ENCODE peak calls at places on chromosomes 6 and 20, in six cellular contexts. N is H9, Q is IMR-90, R is mesenchymal stem cell, T is H1, O is neuronal stem cell. F is an unnamed sample. For H3K27me3, the result is how much of the 10 kb centered on the place peaks cover.

GRCh38 chr6:45681860-45682488 is 304.2 kb upstream of the SUPT3H start:
- DNase-seq in N (no peak), Q (no peak), R (peak), T (no peak), O (no peak), F (peak)

GRCh38 chr6:14129572-14129971 is 12.0 kb downstream of the CD83 start:
- DNase-seq in N (peak), Q (peak), R (peak), T (peak), O (peak), F (no peak)

GRCh38 chr6:2665169-2666070 is 85.3 kb downstream of the MYLK4 start:
- DNase-seq in N (no peak), Q (peak), R (no peak), T (no peak), O (no peak), F (no peak)

GRCh38 chr20:48824830-48825550 is 2.8 kb downstream of the PREX1 start:
- DNase-seq in N (no peak), Q (no peak), R (no peak), T (no peak), O (peak), F (peak)

GRCh38 chr6:140871911-140872310 is 1260.8 kb upstream of the GJE1 start:
- DNase-seq in N (no peak), Q (peak), R (peak), T (no peak), O (no peak), F (no peak)

GRCh38 chr20:20414640-20415274 is 46.9 kb downstream of the INSM1 start:
- DNase-seq in N (no peak), Q (no peak), R (no peak), T (no peak), O (no peak), F (no peak)

GRCh38 chr6:42939810-42940167 is 10.5 kb downstream of the CNPY3 start:
- DNase-seq in N (no peak), Q (no peak), R (no peak), T (no peak), O (no peak), F (no peak)

GRCh38 chr6:4224082-4224978 is 89.0 kb upstream of the ECI2 start:
- DNase-seq in N (no peak), Q (peak), R (peak), T (no peak), O (no peak), F (peak)

GRCh38 chr6:106513813-106514212 is 115.5 kb downstream of the RTN4IP1 start:
- DNase-seq in N (no peak), Q (no peak), R (no peak), T (no peak), O (no peak), F (no peak)

GRCh38 chr20:23367770-23368169 is 5.8 kb downstream of the GZF1 start:
- DNase-seq in N (no peak), Q (peak), R (no peak), T (no peak), O (no peak), F (no peak)

GRCh38 chr20:31663838-31664695 is 26.4 kb downstream of the COX4I2 start:
- DNase-seq in N (no peak), Q (no peak), R (no peak), T (no peak), O (no peak), F (peak)

GRCh38 chr6:113857565-113858066 is 471 bp downstream of the MARCKS start:
- DNase-seq in N (no peak), Q (no peak), R (no peak), T (no peak), O (peak), F (peak)

GRCh38 chr6:87645080-87645479 is 55.1 kb downstream of the ORC3 start:
- DNase-seq in N (no peak), Q (no peak), R (no peak), T (no peak), O (no peak), F (no peak)

GRCh38 chr20:24027229-24027628 is 38.6 kb upstream of the GGTLC1 start:
- DNase-seq in N (no peak), Q (no peak), R (no peak), T (no peak), O (no peak), F (no peak)

GRCh38 chr6:31399589-31400466 is 3.6 kb upstream of the MICA start:
- DNase-seq in N (peak), Q (peak), R (peak), T (no peak), O (peak), F (peak)

GRCh38 chr20:45963059-45964011 is 8.7 kb downstream of the ZNF335 start:
- DNase-seq in N (peak), Q (peak), R (peak), T (no peak), O (no peak), F (peak)

GRCh38 chr6:17442196-17442595 is 48.8 kb downstream of the CAP2 start:
- DNase-seq in N (no peak), Q (no peak), R (no peak), T (no peak), O (no peak), F (peak)

GRCh38 chr20:56826971-56827645 is 198.0 kb downstream of the TFAP2C start:
- DNase-seq in N (no peak), Q (no peak), R (peak), T (no peak), O (no peak), F (peak)

GRCh38 chr20:25624500-25624939 is 706 bp upstream of the NANP start:
- DNase-seq in N (no peak), Q (no peak), R (no peak), T (no peak), O (no peak), F (no peak)

GRCh38 chr6:38239719-38240451 is 399.8 kb downstream of the BTBD9 start:
- DNase-seq in N (no peak), Q (peak), R (no peak), T (no peak), O (no peak), F (no peak)

GRCh38 chr6:131740161-131740560 is 29.3 kb upstream of the CTAGE9 start:
- DNase-seq in N (no peak), Q (peak), R (no peak), T (no peak), O (no peak), F (no peak)

GRCh38 chr6:97978855-97979271 is 695.8 kb upstream of the MMS22L start:
- DNase-seq in N (peak), Q (no peak), R (no peak), T (no peak), O (no peak), F (peak)
- H3K14ac ChIP-seq in N (no peak), Q (no peak), R (no peak), T (no peak), O (no peak), F (no peak)

DNA sequence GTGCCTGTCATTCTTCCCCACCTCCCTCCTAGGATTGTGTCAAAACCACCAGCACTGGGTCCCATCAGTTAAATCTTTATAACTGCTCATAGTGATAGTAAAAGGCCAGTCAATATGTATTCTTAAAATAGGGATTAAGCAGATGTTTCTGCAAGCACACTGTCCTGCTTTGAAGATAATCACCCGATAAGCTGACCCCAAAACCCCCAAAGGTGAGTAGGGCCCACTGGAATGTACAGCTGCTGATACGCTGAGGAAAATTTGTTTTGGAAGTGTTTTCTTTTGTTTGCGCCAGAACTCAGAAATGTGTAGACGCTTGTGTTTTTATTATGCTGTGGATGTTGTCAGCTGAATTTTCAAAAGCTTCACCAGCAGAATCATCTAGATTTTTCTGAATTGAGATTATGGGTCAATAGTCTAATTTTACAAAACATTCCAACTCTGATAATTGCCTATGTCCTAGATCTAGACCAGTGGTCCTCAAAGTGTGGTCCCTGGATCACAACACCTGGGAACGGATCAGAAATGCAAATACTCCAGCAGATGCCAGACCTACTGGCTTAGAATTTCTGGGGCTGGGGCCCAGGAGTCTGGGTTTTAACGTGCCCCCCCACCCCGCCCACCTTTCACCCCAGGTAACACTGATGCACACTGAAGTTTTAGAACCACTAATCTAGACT is 11.4 kb downstream of the BFSP1 start:
- DNase-seq in N (no peak), Q (no peak), R (no peak), T (no peak), O (no peak), F (peak)
- H4K8ac ChIP-seq in N (no peak), Q (no peak), R (no peak), T (no peak), O (no peak), F (no peak)

GRCh38 chr6:134230940-134231339 is 87.0 kb downstream of the SGK1 start:
- DNase-seq in N (no peak), Q (peak), R (no peak), T (no peak), O (no peak), F (no peak)
- H3K27me3 ChIP-seq in N (under half), Q (under half), R (under half), T (under half), O (under half), F (under half)

DNA sequence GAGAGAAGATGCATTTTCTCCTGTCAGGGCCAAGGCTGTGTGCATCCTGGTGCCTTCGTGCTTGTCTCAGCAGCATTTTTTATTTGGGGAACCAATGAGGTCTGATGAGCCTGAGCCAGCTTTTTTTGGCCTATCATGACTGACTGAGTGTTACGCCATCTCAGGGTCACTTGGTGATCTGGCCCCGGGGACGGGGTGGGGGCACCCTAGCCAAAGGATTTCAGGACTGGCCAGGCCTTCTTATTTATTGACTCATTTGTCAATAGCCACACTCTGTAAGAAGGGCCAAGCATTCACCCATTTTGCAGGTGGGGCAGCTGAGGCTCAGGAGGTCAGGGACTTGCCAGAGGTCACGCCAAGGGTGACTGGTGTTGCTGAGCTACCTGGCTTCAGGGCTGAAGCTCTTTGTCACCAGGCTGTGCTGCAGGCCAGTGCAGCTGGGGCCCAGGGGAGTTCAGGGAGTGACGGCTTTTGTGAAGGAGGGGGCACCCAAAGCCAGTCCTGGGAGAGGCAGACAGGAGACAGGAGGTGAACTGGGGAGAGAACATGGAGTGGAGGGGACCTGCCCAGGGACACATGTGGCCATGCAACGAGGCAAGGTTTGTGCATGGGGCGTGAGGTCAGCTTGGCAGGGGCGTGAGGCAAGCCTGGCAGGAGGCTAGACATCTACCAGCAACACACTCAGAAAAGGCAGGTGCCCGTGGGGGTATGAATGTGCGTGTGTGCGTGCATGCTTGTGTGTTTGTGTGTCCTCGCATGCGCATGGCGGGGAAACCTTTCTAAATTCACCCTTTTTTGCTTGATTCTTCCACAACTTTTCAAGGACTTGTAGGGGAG is 31.1 kb downstream of the VSTM2L start:
- DNase-seq in N (no peak), Q (no peak), R (no peak), T (no peak), O (no peak), F (no peak)
- H3K14ac ChIP-seq in N (no peak), Q (no peak), R (peak), T (no peak), O (no peak), F (no peak)

GRCh38 chr20:32945710-32946221 is 58.5 kb downstream of the SUN5 start:
- DNase-seq in N (no peak), Q (peak), R (peak), T (no peak), O (peak), F (peak)
- H4K8ac ChIP-seq in N (no peak), Q (no peak), R (no peak), T (no peak), O (no peak), F (no peak)

GRCh38 chr6:118326712-118327111 is 221.4 kb upstream of the PLN start:
- DNase-seq in N (no peak), Q (no peak), R (no peak), T (no peak), O (no peak), F (no peak)

GRCh38 chr6:118320652-118321051 is 227.4 kb upstream of the PLN start:
- DNase-seq in N (no peak), Q (peak), R (no peak), T (no peak), O (no peak), F (no peak)

GRCh38 chr6:118324081-118324480 is 224.0 kb upstream of the PLN start:
- DNase-seq in N (no peak), Q (no peak), R (no peak), T (peak), O (no peak), F (peak)

GRCh38 chr6:118327237-118327636 is 220.9 kb upstream of the PLN start:
- DNase-seq in N (no peak), Q (no peak), R (no peak), T (no peak), O (no peak), F (no peak)

DNA sequence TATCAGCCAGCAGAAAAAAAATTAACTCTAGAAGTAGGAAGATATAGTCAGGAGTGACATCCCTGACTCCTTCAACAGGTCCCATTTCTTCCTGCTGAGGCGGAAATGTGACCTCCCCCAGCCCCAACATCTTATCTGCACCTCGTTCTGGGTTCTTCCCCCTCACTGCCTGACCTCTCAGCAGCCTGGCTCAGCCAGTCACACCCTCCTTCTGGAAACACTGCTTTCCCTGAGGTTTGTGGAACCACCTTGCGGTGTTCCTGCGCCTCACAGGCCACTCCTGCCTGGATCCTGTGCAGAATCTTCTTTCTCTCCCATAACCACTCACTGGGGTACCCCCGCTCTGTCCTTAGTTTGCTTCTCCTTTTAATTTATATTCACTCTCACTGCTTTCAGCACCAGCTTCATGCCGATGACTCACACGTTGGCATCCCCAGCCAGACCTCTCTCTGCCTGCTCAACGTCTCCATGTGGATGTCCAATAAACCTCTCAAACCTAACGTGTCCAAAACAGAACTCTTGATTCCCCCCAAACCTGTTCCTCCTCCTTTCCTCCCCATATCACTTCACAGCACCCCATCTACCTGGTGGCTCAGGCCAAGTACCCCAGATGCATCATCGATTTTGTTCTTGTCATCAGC is 222.8 kb upstream of the PLN start:
- DNase-seq in N (no peak), Q (peak), R (peak), T (no peak), O (no peak), F (no peak)
- H3K27me3 ChIP-seq in N (under half), Q (under half), R (under half), T (under half), O (under half), F (under half)

F was measured in trophoblast cell.